ENCODE peak calls at places on chromosome 7, in four cellular contexts. M, Z, N and J are unnamed samples.

GRCh38 chr7:23055582-23056178 is 41.8 kb upstream of the HYCC1 start:
- DNase-seq in M (peak), Z (peak), N (peak), J (no peak)

GRCh38 chr7:156397249-156397648 is 243.3 kb upstream of the RNF32 start:
- DNase-seq in M (no peak), Z (no peak), N (no peak), J (no peak)

GRCh38 chr7:119037941-119038340 is 813.4 kb downstream of the ANKRD7 start:
- DNase-seq in M (no peak), Z (no peak), N (no peak), J (no peak)

GRCh38 chr7:20735346-20736065 is 51.2 kb downstream of the SP8 start:
- DNase-seq in M (no peak), Z (no peak), N (no peak), J (no peak)

GRCh38 chr7:117048114-117048853 is 95.0 kb downstream of the ST7 start:
- DNase-seq in M (no peak), Z (no peak), N (no peak), J (no peak)

GRCh38 chr7:134448359-134449229 is 10.3 kb downstream of the AKR1B1 start:
- DNase-seq in M (peak), Z (no peak), N (no peak), J (no peak)

GRCh38 chr7:7272294-7272693 is 90.0 kb downstream of the C1GALT1 start:
- DNase-seq in M (peak), Z (no peak), N (no peak), J (no peak)

GRCh38 chr7:68744036-68744435 is 854.2 kb upstream of the AUTS2 start:
- DNase-seq in M (no peak), Z (no peak), N (no peak), J (no peak)

GRCh38 chr7:18961997-18962396 is 155.4 kb downstream of the TWIST1 start:
- DNase-seq in M (no peak), Z (no peak), N (no peak), J (no peak)

GRCh38 chr7:157005456-157006204 is 4.8 kb downstream of the MNX1 start:
- DNase-seq in M (no peak), Z (no peak), N (no peak), J (no peak)

GRCh38 chr7:38411404-38411803 is 138.0 kb upstream of the TARP start:
- DNase-seq in M (peak), Z (no peak), N (no peak), J (no peak)

GRCh38 chr7:2164156-2164555 is 68.6 kb downstream of the MAD1L1 start:
- DNase-seq in M (no peak), Z (no peak), N (no peak), J (no peak)

GRCh38 chr7:18724311-18724710 is 228.8 kb downstream of the HDAC9 start:
- DNase-seq in M (peak), Z (no peak), N (no peak), J (no peak)

GRCh38 chr7:4882169-4882741 is 1.3 kb downstream of the RADIL start:
- DNase-seq in M (peak), Z (peak), N (no peak), J (no peak)

DNA sequence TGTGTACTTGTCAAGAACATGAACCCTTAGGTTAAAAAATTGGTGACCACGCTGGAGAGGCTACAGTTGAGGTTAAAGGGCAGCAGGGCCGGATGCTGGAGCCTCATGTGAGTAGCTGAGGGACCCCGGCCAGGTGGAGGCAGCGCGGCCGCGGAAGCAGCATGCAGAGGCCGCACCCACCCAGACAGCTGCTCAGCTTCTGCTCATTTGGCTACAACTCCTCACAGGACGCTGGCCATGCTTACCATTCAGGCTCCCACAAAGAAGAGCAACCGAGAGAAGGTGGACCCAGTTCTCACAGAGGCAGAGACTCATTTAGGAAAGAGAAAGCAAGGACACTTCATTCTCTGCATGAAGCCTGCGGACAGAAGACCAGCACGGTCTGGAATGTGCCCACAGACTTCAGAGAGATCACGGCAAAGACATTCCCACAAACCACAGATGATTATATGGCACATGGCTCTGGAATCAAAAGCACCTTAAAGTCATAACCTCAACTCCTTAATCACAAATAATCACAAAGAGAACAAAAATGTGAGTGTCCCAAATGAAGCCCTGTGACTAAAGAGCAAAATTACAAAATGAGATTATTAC is 94.4 kb downstream of the VOPP1 start:
- DNase-seq in M (no peak), Z (no peak), N (no peak), J (no peak)
- TF ChIP-seq CTCF in M (no peak), Z (no peak), N (no peak), J (no peak)

DNA sequence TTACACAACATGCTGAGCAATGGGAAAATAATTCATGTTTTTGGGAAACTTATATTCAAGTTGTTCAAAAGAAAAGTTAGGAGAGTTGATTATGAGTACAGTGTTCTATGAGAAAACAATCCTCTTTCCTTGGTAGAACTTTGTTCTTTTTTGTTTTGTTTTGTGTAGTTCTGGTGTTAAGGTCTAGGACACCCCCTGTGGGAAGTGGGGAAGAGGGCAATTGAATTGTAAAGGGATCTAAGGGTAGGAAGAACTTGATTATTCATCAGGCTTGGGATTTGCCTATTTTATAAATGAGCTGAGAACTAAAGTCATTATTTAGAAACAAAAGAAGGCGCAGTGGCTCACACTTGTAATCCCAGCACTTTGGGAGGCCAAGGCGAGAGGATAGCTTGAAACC is 25.9 kb upstream of the CDK13 start:
- DNase-seq in M (no peak), Z (no peak), N (no peak), J (no peak)
- TF ChIP-seq CTCF in M (no peak), Z (no peak), N (no peak), J (no peak)

GRCh38 chr7:51316262-51316665 is 345 bp downstream of the COBL start:
- DNase-seq in M (no peak), Z (no peak), N (no peak), J (no peak)
- TF ChIP-seq CTCF in M (peak), Z (peak), N (no peak), J (no peak)

DNA sequence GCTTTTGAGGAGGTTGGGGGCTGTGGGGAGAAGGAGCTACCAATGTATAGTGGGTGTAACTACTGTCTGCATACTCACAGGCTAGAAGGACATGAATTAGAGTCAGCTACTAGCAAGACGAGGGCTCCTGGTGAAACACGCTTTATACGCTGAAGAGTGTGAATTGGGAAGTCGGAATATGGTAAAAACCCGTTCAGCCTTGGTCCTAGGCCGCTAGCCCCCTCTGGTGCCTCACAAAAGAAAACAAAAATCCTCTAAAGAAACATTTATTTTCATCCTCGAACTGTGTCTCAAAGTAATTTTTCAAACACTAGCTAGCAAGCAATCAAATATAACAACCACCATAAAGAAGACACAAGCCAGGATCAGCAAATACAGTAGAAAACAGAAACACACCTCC is 338.1 kb upstream of the SEMA3C start:
- DNase-seq in M (no peak), Z (peak), N (no peak), J (no peak)
- TF ChIP-seq CTCF in M (no peak), Z (peak), N (no peak), J (no peak)

GRCh38 chr7:14637968-14638367 is 264.6 kb downstream of the DGKB start:
- DNase-seq in M (peak), Z (no peak), N (no peak), J (no peak)
- TF ChIP-seq CTCF in M (no peak), Z (no peak), N (no peak), J (no peak)

DNA sequence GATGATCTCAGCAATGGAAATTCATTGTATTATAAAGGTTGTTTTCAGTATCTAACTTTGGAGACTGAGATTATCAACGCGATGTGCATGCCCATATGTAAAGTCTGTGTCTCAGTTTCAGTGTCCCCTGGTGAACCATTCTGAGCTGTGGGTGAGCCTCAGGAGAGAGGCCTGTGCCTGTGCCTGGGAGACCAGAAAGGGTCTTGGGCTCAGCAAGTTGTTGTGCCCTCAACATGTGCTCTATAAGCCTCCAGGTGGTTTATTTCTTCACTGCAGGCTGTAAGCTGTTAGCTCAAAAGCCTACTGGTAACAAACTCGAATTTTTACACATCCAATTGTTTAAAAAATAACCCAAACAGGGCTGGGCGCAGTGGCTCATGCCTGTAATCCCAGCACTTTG is 151.9 kb downstream of the PKD1L1 start:
- DNase-seq in M (no peak), Z (no peak), N (no peak), J (no peak)
- TF ChIP-seq CTCF in M (no peak), Z (no peak), N (no peak), J (no peak)

GRCh38 chr7:151179287-151179860 is 7.7 kb downstream of the ASB10 start:
- DNase-seq in M (peak), Z (no peak), N (no peak), J (no peak)
- TF ChIP-seq CTCF in M (no peak), Z (no peak), N (no peak), J (no peak)

GRCh38 chr7:11969627-11970026 is 137.6 kb upstream of the THSD7A start:
- DNase-seq in M (no peak), Z (no peak), N (no peak), J (no peak)
- TF ChIP-seq CTCF in M (no peak), Z (no peak), N (no peak), J (no peak)

GRCh38 chr7:128404826-128405344 is 4.9 kb downstream of the IMPDH1 start:
- DNase-seq in M (peak), Z (no peak), N (no peak), J (no peak)
- TF ChIP-seq CTCF in M (peak), Z (no peak), N (no peak), J (no peak)

GRCh38 chr7:83271212-83272099 is 108.8 kb upstream of the PCLO start:
- DNase-seq in M (peak), Z (no peak), N (no peak), J (no peak)
- TF ChIP-seq CTCF in M (peak), Z (no peak), N (no peak), J (no peak)